ENCODE peak calls at places on chromosomes 12 and 14, in four cellular contexts. P is body of pancreas, U is left lung, V is HEK293T. K is an unnamed sample.

GRCh38 chr14:62071029-62071428 is 308.8 kb downstream of the SNAPC1 start:
- DNase-seq in P (no peak), U (no peak), V (no peak), K (no peak)

GRCh38 chr12:26630546-26631027 is 202.4 kb downstream of the ITPR2 start:
- DNase-seq in P (no peak), U (no peak), V (no peak), K (no peak)

GRCh38 chr12:91400249-91400648 is 217.6 kb upstream of the DCN start:
- DNase-seq in P (no peak), U (no peak), V (no peak), K (no peak)

GRCh38 chr14:95452176-95452889 is 64.1 kb downstream of the SYNE3 start:
- DNase-seq in P (no peak), U (no peak), V (peak), K (no peak)

GRCh38 chr14:24013654-24014514 is 25.2 kb downstream of the DHRS4L2 start:
- DNase-seq in P (peak), U (peak), V (peak), K (no peak)

GRCh38 chr12:6037459-6037858 is 87.0 kb downstream of the VWF start:
- DNase-seq in P (no peak), U (no peak), V (no peak), K (no peak)

GRCh38 chr12:47557401-47557800 is 148.4 kb downstream of the RPAP3 start:
- DNase-seq in P (no peak), U (no peak), V (no peak), K (no peak)

GRCh38 chr14:104316121-104316722 is 177.8 kb downstream of the KIF26A start:
- DNase-seq in P (peak), U (no peak), V (no peak), K (no peak)

GRCh38 chr14:88831285-88831684 is 6.8 kb downstream of the TTC8 start:
- DNase-seq in P (no peak), U (no peak), V (no peak), K (no peak)

GRCh38 chr12:104063712-104064030 is 660 bp upstream of the HCFC2 start:
- DNase-seq in P (no peak), U (no peak), V (no peak), K (no peak)

GRCh38 chr12:66942741-66943465 is 264.0 kb upstream of the GRIP1 start:
- DNase-seq in P (no peak), U (no peak), V (no peak), K (no peak)

GRCh38 chr14:52348279-52348678 is 34.2 kb downstream of the PTGER2 start:
- DNase-seq in P (no peak), U (no peak), V (no peak), K (no peak)

K was measured in upper lobe of right lung.